ENCODE peak calls at places on chromosomes 13 and 19, in four cellular contexts. A is stimulated activated CD4-positive, alpha-beta T cell treated with anti-CD3 and anti-CD28 coated beads, Interleukin-12 subunit alpha, Interleukin-12 subunit beta, amount 100 ng/mL, for 4 hours; C is AG10803; Y is stimulated activated CD8-positive, alpha-beta memory T cell treated with anti-CD3 and anti-CD28 coated beads, Interleukin-4, amount 100 ng/mL, for 1 hour. I is an unnamed sample.

GRCh38 chr13:23321534-23322241 is 111.8 kb downstream of the SACS start:
- DNase-seq in A (no peak), C (peak; percentile 93), Y (no peak), I (no peak)

GRCh38 chr19:34172661-34173144 is 399 bp downstream of the LSM14A start:
- DNase-seq in A (no peak), C (no peak), Y (no peak), I (no peak)

GRCh38 chr13:102484329-102484728 is 82.5 kb upstream of the FGF14 start:
- DNase-seq in A (no peak), C (no peak), Y (no peak), I (peak; percentile 19)

GRCh38 chr13:111371211-111371610 is 50.8 kb downstream of the TEX29 start:
- DNase-seq in A (no peak), C (peak; percentile 50), Y (no peak), I (no peak)

GRCh38 chr19:9586764-9587163 is 2.5 kb upstream of the ZNF121 start:
- DNase-seq in A (peak; percentile 72), C (peak; percentile 51), Y (peak; percentile 40), I (peak; percentile 75)

GRCh38 chr13:48054601-48055000 is 17.1 kb downstream of the NUDT15 start:
- DNase-seq in A (no peak), C (no peak), Y (no peak), I (no peak)

GRCh38 chr19:12346896-12347295 is 13.5 kb upstream of the ZNF563 start:
- DNase-seq in A (no peak), C (no peak), Y (no peak), I (no peak)

GRCh38 chr13:108220042-108220441 is 1.9 kb downstream of the ABHD13 start:
- DNase-seq in A (no peak), C (no peak), Y (no peak), I (no peak)

GRCh38 chr19:27746691-27747380 is 1466.1 kb downstream of the UQCRFS1 start:
- DNase-seq in A (no peak), C (peak; percentile 13), Y (no peak), I (peak; percentile 21)

GRCh38 chr13:43128504-43128929 is 105.1 kb downstream of the DNAJC15 start:
- DNase-seq in A (no peak), C (no peak), Y (no peak), I (no peak)

GRCh38 chr19:10863107-10863700 is 8.1 kb upstream of the CARM1 start:
- DNase-seq in A (no peak), C (peak; percentile 26), Y (no peak), I (peak; percentile 38)

GRCh38 chr13:80454245-80454644 is 113.3 kb upstream of the SPRY2 start:
- DNase-seq in A (no peak), C (no peak), Y (no peak), I (peak; percentile 78)

GRCh38 chr19:10979950-10980349 is 19.1 kb downstream of the SMARCA4 start:
- DNase-seq in A (no peak), C (no peak), Y (no peak), I (no peak)

GRCh38 chr13:39895254-39895653 is 239.8 kb downstream of the COG6 start:
- DNase-seq in A (no peak), C (peak; percentile 78), Y (no peak), I (peak; percentile 82)

GRCh38 chr13:30907167-30907761 is 1.2 kb downstream of the MEDAG start:
- DNase-seq in A (no peak), C (peak; percentile 48), Y (no peak), I (no peak)

GRCh38 chr19:46733693-46734240 is 12.1 kb upstream of the FKRP start:
- DNase-seq in A (no peak), C (no peak), Y (no peak), I (no peak)

GRCh38 chr19:47105874-47106273 is 7.7 kb downstream of the ZC3H4 start:
- DNase-seq in A (no peak), C (no peak), Y (no peak), I (no peak)